ENCODE peak calls at places on chromosomes 3 and 15, in ten cellular contexts. C is breast epithelium, T is cardiac muscle cell, H is heart left ventricle, G is IMR-90, O is testis, L is Peyer's patch, F is foreskin keratinocyte, X is transverse colon, Z is endothelial cell of umbilical vein. I is an unnamed sample.

GRCh38 chr3:67109651-67110204 is 111.6 kb downstream of the KBTBD8 start:
- DNase-seq in C (no peak), L (no peak), O (no peak), T (peak; percentile 71), F (peak; percentile 65), G (peak; percentile 85), H (no peak), Z (peak; percentile 69), X (no peak), I (no peak)

GRCh38 chr15:99210334-99210733 is 39.0 kb downstream of the TTC23 start:
- DNase-seq in O (peak; percentile 46), T (no peak), C (no peak), X (no peak), F (no peak), H (no peak), G (no peak), Z (no peak), L (no peak), I (no peak)

GRCh38 chr3:117355566-117355965 is 646.0 kb downstream of the TUSC7 start:
- DNase-seq in C (no peak), H (no peak), X (no peak), T (peak; percentile 2), L (no peak), O (peak; percentile 25), F (no peak), G (peak; percentile 22), Z (peak; percentile 45), I (peak; percentile 46)

GRCh38 chr3:166283856-166284255 is 446.6 kb upstream of the BCHE start:
- DNase-seq in L (no peak), H (no peak), T (peak; percentile 78), F (peak; percentile 60), Z (peak; percentile 85), G (peak; percentile 90), X (no peak), C (no peak), O (no peak), I (no peak)

GRCh38 chr3:188916934-188917391 is 254.8 kb upstream of the TPRG1 start:
- DNase-seq in X (no peak), H (no peak), C (no peak), Z (peak; percentile 37), F (no peak), G (no peak), L (no peak), T (peak; percentile 30), O (no peak), I (no peak)

GRCh38 chr15:88049509-88049908 is 207.0 kb downstream of the NTRK3 start:
- DNase-seq in F (no peak), X (no peak), H (no peak), O (no peak), C (no peak), G (no peak), T (no peak), Z (no peak), L (no peak), I (no peak)

GRCh38 chr3:174810256-174810655 is 48.9 kb upstream of the NAALADL2 start:
- DNase-seq in G (no peak), Z (no peak), L (no peak), C (no peak), O (no peak), T (no peak), F (no peak), H (no peak), X (no peak), I (no peak)

GRCh38 chr15:48899793-48900192 is 21.9 kb downstream of the EID1 start:
- DNase-seq in T (no peak), H (no peak), Z (no peak), X (no peak), C (no peak), L (no peak), F (peak; percentile 31), O (no peak), G (peak; percentile 19), I (no peak)

GRCh38 chr3:13879102-13879945 is 547 bp downstream of the WNT7A start:
- DNase-seq in H (no peak), G (no peak), Z (no peak), L (no peak), C (no peak), T (no peak), X (no peak), O (no peak), F (peak; percentile 44), I (no peak)

GRCh38 chr3:122921791-122922651 is 105.5 kb downstream of the SEMA5B start:
- DNase-seq in L (no peak), Z (no peak), F (no peak), T (no peak), X (no peak), O (peak; percentile 35), H (no peak), G (no peak), C (no peak), I (no peak)

GRCh38 chr15:90860942-90861675 is 7.3 kb upstream of the FURIN start:
- DNase-seq in F (no peak), H (no peak), X (no peak), C (no peak), O (no peak), L (no peak), G (no peak), T (no peak), Z (no peak), I (no peak)

DNA sequence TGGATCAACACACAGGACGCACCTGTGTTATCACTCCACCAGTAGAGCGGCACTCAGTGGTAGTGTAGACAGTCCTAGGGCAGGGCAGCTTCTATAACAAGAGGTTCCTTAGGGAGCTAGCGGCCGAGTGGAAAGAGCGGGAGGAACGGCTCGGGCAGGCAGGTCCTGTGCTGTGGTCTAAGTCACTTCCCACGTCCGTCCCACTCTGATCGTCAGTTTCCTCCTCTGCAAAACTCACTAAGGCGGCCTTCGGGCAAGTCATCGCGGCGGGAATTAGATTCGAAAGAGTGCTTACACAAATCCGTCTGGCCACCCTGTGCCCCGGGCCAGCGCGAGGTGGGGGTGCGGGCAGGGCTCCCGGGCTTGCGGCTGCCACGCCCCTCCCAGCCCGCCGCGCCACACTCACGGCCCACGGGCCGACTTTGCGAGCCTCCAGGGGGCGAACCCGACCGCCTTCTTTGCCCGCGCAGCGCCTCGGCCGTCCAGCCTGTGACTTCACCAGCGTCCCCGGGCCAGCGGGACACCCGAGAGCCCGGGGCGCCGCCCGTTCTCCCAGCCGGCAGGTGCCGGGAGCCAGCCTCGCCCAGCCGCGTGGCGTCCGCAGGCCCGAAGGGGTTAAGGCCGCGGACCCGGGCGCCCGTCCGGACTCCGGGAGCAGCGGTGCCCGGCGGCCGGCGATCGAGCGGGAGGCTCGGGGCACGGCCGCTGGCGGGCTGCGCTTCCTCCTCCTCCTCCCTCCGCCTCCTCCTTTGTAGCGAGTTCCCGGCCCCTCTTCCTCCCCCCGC is 426 bp upstream of the CORO2B start:
- DNase-seq in L (peak; percentile 40), T (peak; percentile 69), H (peak; percentile 88), F (peak; percentile 26), O (peak; percentile 76), C (peak; percentile 41), Z (peak; percentile 66), X (peak; percentile 55), G (peak; percentile 71), I (peak; percentile 78)
- H3K27me3 ChIP-seq in L (no peaks in the 10 kb centered on the region), T (peaks cover 16% of the 10 kb centered on the region), H (no peaks in the 10 kb centered on the region), F (peaks cover 44% of the 10 kb centered on the region), O (no peaks in the 10 kb centered on the region), C (no peaks in the 10 kb centered on the region), Z (peaks cover 19% of the 10 kb centered on the region), X (peaks cover 70% of the 10 kb centered on the region), G (peaks cover 2% of the 10 kb centered on the region), I (peaks cover 11% of the 10 kb centered on the region)

GRCh38 chr3:5731100-5731499 is 543.6 kb downstream of the EDEM1 start:
- DNase-seq in F (no peak), T (no peak), O (peak; percentile 33), H (no peak), G (no peak), C (no peak), X (no peak), Z (no peak), L (no peak), I (no peak)
- TF ChIP-seq CTCF in F (no peak), T (no peak), O (peak; percentile 49), H (no peak), G (no peak), C (no peak), X (peak; percentile 57), Z (no peak), L (peak; percentile 21), I (peak; percentile 7)

GRCh38 chr3:9913601-9914000 is 3.3 kb upstream of the IL17RC start:
- DNase-seq in F (no peak), H (no peak), X (no peak), L (no peak), G (no peak), C (peak; percentile 80), T (no peak), Z (no peak), O (no peak), I (peak; percentile 15)

GRCh38 chr3:9911863-9912262 is 5.0 kb upstream of the IL17RC start:
- DNase-seq in O (no peak), L (no peak), T (no peak), X (no peak), Z (no peak), C (no peak), F (no peak), H (no peak), G (no peak), I (no peak)

GRCh38 chr3:9914559-9915251 is 2.2 kb upstream of the IL17RC start:
- DNase-seq in H (no peak), L (no peak), X (no peak), F (no peak), O (no peak), Z (no peak), C (no peak), T (no peak), G (no peak), I (peak; percentile 10)

GRCh38 chr3:9914011-9914410 is 2.9 kb upstream of the IL17RC start:
- DNase-seq in Z (no peak), H (no peak), O (no peak), L (no peak), C (no peak), F (no peak), G (no peak), X (no peak), T (no peak), I (no peak)

DNA sequence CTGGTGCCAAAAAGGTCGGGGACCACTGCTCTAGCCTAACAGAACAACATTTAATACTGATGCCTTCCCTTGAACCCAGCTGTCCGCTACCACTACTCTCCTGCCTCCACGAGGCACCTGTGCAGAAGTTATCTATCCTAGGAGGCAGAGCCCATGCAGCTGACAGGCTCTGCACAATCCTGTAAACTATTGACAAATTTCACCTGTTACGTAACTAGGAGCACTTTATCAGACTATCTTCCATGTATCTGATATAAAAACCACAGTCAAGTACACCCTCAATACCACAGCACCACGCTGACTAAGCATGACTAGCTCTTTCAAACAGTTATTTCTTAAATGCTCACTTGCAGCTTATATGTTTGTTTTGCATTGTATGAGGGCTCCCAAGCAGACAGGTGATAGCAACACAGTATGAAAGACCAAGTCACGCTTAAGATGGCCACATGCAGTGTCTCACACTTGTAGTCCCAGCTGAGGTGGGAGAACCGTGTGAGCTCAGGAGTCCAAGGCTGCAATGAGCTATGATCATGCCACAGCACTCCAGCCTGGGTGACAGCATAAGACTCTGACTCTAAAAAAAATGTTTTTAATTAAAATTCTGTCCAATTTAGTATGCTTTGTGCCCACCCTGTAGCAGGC is 4.5 kb upstream of the IL17RC start:
- DNase-seq in O (no peak), G (peak; percentile 82), C (no peak), H (no peak), T (peak; percentile 61), F (peak; percentile 70), Z (no peak), L (no peak), X (no peak), I (no peak)
- H3K4me1 ChIP-seq in O (peaks cover 21% of the 10 kb centered on the region), G (peaks cover 28% of the 10 kb centered on the region), C (peaks cover 12% of the 10 kb centered on the region), H (peaks cover 17% of the 10 kb centered on the region), T (peaks cover 21% of the 10 kb centered on the region), F (peaks cover 8% of the 10 kb centered on the region), Z (peaks cover 13% of the 10 kb centered on the region), L (peaks cover 14% of the 10 kb centered on the region), X (peaks cover 26% of the 10 kb centered on the region), I (peaks cover 5% of the 10 kb centered on the region)

GRCh38 chr15:38626443-38627050 is 61.9 kb upstream of the RASGRP1 start:
- DNase-seq in C (no peak), T (no peak), H (no peak), F (no peak), O (no peak), L (no peak), G (no peak), Z (no peak), X (no peak), I (no peak)
- H3K27me3 ChIP-seq in C (no peaks in the 10 kb centered on the region), T (no peaks in the 10 kb centered on the region), H (no peaks in the 10 kb centered on the region), F (peaks cover 20% of the 10 kb centered on the region), O (no peaks in the 10 kb centered on the region), L (no peaks in the 10 kb centered on the region), G (peaks cover 57% of the 10 kb centered on the region), Z (peaks cover 12% of the 10 kb centered on the region), X (no peaks in the 10 kb centered on the region), I (peaks cover 16% of the 10 kb centered on the region)